ENCODE peak calls at places on chromosomes 6 and 20, in four cellular contexts. C is H1, S is mesenchymal stem cell, I is trophoblast cell. F is an unnamed sample.
A peak's percentile ranks its signal among the peaks of the same experiment; 100 is the strongest.

GRCh38 chr20:5970381-5970780 is 19.9 kb downstream of the MCM8 start:
- DNase-seq in C (no peak), S (no peak), I (no peak), F (no peak)

GRCh38 chr6:125095501-125096301 is 57.9 kb upstream of the TPD52L1 start:
- DNase-seq in C (no peak), S (peak; percentile 51), I (no peak), F (no peak)

GRCh38 chr6:132060591-132060990 is 109.4 kb upstream of the CCN2 start:
- DNase-seq in C (no peak), S (peak; percentile 72), I (no peak), F (no peak)

GRCh38 chr6:38182426-38182825 is 362.9 kb downstream of the ZFAND3 start:
- DNase-seq in C (no peak), S (no peak), I (no peak), F (no peak)

GRCh38 chr6:46130665-46131064 is 876 bp downstream of the ENPP4 start:
- DNase-seq in C (no peak), S (no peak), I (no peak), F (no peak)

GRCh38 chr6:89750338-89750737 is 69.3 kb downstream of the MDN1 start:
- DNase-seq in C (no peak), S (no peak), I (no peak), F (no peak)

GRCh38 chr6:138972226-138972665 is 15.8 kb downstream of the REPS1 start:
- DNase-seq in C (no peak), S (peak; percentile 46), I (no peak), F (no peak)

GRCh38 chr6:166333172-166333995 is 9.0 kb downstream of the SFT2D1 start:
- DNase-seq in C (no peak), S (no peak), I (no peak), F (no peak)

GRCh38 chr6:108651287-108651686 is 90.6 kb downstream of the FOXO3 start:
- DNase-seq in C (no peak), S (peak; percentile 19), I (no peak), F (no peak)

GRCh38 chr20:10793741-10794140 is 119.9 kb upstream of the JAG1 start:
- DNase-seq in C (peak; percentile 58), S (no peak), I (no peak), F (no peak)

GRCh38 chr6:18330548-18331066 is 56.5 kb upstream of the RNF144B start:
- DNase-seq in C (no peak), S (no peak), I (no peak), F (no peak)

GRCh38 chr6:12472601-12473038 is 182.5 kb downstream of the EDN1 start:
- DNase-seq in C (no peak), S (peak; percentile 80), I (peak; percentile 89), F (no peak)

GRCh38 chr6:168242655-168243225 is 76.8 kb downstream of the DACT2 start:
- DNase-seq in C (no peak), S (no peak), I (no peak), F (no peak)

GRCh38 chr6:15036690-15037245 is 209.1 kb upstream of the JARID2 start:
- DNase-seq in C (peak; percentile 55), S (peak; percentile 42), I (peak; percentile 63), F (no peak)
- H2BK12ac ChIP-seq in C (peak overlapping the region; percentile 100), S (no peak overlapping the region), I (no peak overlapping the region), F (no peak overlapping the region)

DNA sequence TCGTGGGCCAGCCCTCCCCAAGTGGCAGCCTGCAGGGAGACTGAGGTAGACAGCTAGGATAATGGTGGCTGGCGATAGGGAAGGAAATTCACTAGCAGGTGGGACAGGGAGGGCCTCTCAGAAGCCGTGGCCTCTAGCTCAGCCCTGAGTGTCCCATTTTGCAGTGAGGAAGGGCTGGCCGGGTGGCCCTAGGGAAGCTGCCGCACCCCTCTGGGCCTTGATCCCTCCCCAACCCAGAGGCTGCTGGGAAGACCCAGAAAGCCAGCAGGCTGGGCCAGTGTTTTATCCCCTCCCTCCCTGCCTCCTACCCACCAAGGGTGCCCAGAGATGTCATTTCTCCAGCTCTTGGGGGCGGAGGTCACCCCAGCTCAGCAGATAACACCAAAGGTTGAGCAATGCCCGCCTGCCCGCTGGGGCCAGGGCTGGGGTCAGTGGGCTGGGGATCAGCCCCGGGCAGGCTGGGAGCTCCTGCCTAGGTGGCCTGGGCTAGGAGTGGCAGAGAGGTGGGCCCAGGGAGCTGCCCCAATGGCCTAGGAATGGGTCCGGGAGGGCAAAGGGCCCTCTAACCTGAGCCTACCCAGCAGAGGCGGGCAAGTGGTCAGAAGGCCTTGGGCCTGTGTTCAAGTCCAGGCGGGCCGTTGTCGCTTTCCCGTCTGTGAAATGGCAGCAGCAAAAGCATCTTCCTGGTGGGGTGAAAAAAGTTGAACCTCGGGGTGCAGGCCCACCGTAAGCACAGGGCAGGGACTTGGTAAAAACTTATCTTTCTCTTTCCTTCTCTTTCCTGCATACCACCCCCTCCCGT is 1.6 kb upstream of the CEBPB start:
- DNase-seq in C (no peak), S (no peak), I (no peak), F (no peak)
- H3K4me3 ChIP-seq in C (no peak overlapping the region), S (no peak overlapping the region), I (no peak overlapping the region), F (no peak overlapping the region)

GRCh38 chr6:148339766-148340165 is 2.9 kb upstream of the SASH1 start:
- DNase-seq in C (no peak), S (no peak), I (peak; percentile 95), F (no peak)
- H2BK12ac ChIP-seq in C (no peak overlapping the region), S (no peak overlapping the region), I (no peak overlapping the region), F (no peak overlapping the region)

GRCh38 chr20:22101606-22102005 is 396.1 kb downstream of the PAX1 start:
- DNase-seq in C (no peak), S (no peak), I (no peak), F (no peak)

DNA sequence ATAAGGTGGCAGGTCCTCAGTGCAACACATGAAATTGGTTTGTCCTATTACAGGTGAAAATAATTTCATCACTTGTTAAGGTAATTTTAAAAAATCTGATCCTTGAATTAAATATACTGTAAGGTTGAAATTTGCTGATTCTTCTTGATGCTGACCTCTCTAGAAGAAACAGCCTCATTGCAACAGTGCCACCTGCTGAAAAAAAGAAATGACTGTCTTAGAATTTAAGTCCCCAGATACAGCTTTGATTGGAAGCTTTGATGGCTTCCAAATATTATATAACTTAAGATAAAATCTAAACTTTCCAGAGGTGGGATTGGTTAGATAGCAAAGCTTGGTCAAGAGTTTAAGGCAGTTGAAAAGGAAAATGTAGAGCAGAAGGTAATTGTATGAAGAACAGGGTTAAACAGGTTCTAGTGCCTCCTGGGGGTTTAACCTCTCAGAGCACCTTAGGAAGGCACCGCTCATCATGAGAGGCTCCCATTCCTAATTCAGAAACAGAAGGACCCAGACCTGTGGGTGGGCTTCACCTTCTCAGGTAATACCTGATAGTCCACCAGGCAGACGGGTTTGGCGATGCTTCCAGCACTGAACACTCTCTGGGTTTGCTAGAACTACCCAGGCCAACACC is 401.0 kb downstream of the PAX1 start:
- DNase-seq in C (no peak), S (no peak), I (no peak), F (peak; percentile 23)
- H3K4me3 ChIP-seq in C (no peak overlapping the region), S (no peak overlapping the region), I (no peak overlapping the region), F (no peak overlapping the region)

DNA sequence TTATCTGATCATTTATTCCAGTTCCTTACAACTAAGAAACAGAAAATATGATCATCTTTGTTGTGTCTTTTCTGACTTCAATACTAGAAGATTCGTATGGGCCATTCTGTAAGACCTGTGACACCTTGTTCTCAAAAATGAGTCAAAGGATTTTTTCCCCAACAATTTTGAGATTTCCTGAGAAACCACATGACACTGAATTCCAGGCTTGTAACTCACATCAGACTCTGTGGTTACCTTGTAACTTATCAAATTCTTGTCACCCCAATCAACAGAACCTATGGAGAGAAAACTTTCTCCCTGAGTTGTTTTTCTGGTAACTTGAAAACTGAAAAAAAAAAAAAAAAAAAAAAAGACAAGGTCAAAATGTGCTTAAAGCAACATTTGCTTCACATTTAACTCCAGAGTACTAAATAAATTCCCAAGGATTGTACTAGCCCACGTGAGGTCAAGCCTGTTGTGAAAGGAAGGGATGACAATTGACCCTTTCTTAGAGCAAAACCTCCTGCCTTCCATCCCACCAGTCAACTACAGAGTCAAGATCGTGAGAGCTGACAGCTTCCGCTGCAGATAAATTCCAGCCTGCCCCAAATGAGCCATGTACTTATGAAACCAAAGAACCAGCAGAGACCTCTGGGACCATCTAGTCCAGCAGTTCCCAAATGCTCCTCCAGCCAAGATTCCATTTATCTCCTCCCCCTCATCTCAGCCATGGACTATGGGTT is 140.3 kb downstream of the TBX18 start:
- DNase-seq in C (no peak), S (peak; percentile 70), I (no peak), F (no peak)
- H2BK12ac ChIP-seq in C (no peak overlapping the region), S (no peak overlapping the region), I (no peak overlapping the region), F (no peak overlapping the region)

GRCh38 chr20:63434599-63435378 is 37.7 kb downstream of the KCNQ2 start:
- DNase-seq in C (peak; percentile 96), S (peak; percentile 9), I (peak; percentile 30), F (peak; percentile 77)
- H3K4me3 ChIP-seq in C (no peak overlapping the region), S (peak overlapping the region; percentile 41), I (no peak overlapping the region), F (no peak overlapping the region)

GRCh38 chr6:31579546-31580445 is 2.4 kb downstream of the LTB start:
- DNase-seq in C (no peak), S (no peak), I (no peak), F (no peak)
- H2BK12ac ChIP-seq in C (peak overlapping the region; percentile 75), S (no peak overlapping the region), I (peak overlapping the region; percentile 94), F (no peak overlapping the region)

F was measured in neuronal stem cell.